ENCODE peak calls at places on chromosome 3, in five cellular contexts. K is H1, O is GM12878, N is NT2/D1, T is HepG2. I is an unnamed sample.
A peak's percentile ranks its signal among the peaks of the same experiment; 100 is the strongest.

GRCh38 chr3:70737656-70738309 is 425.3 kb upstream of the MDFIC2 start:
- DNase-seq in O (no peak), T (peak; percentile 25), N (no peak), K (no peak), I (no peak)

GRCh38 chr3:78737988-78738387 is 1029.8 kb downstream of the ROBO1 start:
- DNase-seq in T (no peak), O (no peak), K (no peak), N (no peak), I (no peak)

GRCh38 chr3:69236808-69237707 is 114.7 kb upstream of the LMOD3 start:
- DNase-seq in T (no peak), N (no peak), K (no peak), O (no peak), I (no peak)

GRCh38 chr3:11480663-11481298 is 162.9 kb downstream of the VGLL4 start:
- DNase-seq in N (peak; percentile 92), O (no peak), T (peak; percentile 59), K (no peak), I (no peak)

GRCh38 chr3:47399531-47400270 is 18.9 kb downstream of the PTPN23 start:
- DNase-seq in O (no peak), T (no peak), N (no peak), K (no peak), I (no peak)

GRCh38 chr3:79871656-79872055 is 103.9 kb upstream of the ROBO1 start:
- DNase-seq in T (no peak), K (no peak), O (no peak), N (no peak), I (no peak)

GRCh38 chr3:122350814-122351418 is 25.9 kb downstream of the CSTA start:
- DNase-seq in O (no peak), K (no peak), N (no peak), T (no peak), I (no peak)

GRCh38 chr3:45182915-45183881 is 37.0 kb upstream of the CDCP1 start:
- DNase-seq in K (no peak), N (no peak), O (no peak), T (peak; percentile 7), I (peak; percentile 31)

GRCh38 chr3:58117561-58118305 is 93.0 kb downstream of the DNASE1L3 start:
- DNase-seq in O (no peak), T (no peak), N (no peak), K (no peak), I (no peak)

GRCh38 chr3:632571-633170 is 436.1 kb downstream of the CHL1 start:
- DNase-seq in K (peak; percentile 51), N (peak; percentile 68), T (peak; percentile 32), O (no peak), I (peak; percentile 43)

GRCh38 chr3:23620044-23620443 is 185.7 kb upstream of the UBE2E1 start:
- DNase-seq in K (no peak), N (no peak), T (no peak), O (no peak), I (no peak)

GRCh38 chr3:114454592-114455251 is 160.9 kb downstream of the TIGIT start:
- DNase-seq in O (no peak), N (no peak), K (no peak), T (no peak), I (peak; percentile 11)

GRCh38 chr3:4979401-4980228 is at the start of gene BHLHE40:
- DNase-seq in K (no peak), N (no peak), T (no peak), O (no peak), I (no peak)

GRCh38 chr3:61053781-61054496 is 197.3 kb downstream of the FHIT start:
- DNase-seq in T (peak; percentile 7), K (no peak), N (no peak), O (no peak), I (no peak)

GRCh38 chr3:34202975-34203374 is 404.5 kb downstream of the PDCD6IP start:
- DNase-seq in K (no peak), T (no peak), O (no peak), N (no peak), I (no peak)

GRCh38 chr3:69126999-69127398 is 4.6 kb upstream of the LMOD3 start:
- DNase-seq in T (no peak), O (no peak), N (no peak), K (no peak), I (no peak)

GRCh38 chr3:197718904-197719303 is 17.8 kb downstream of the RUBCN start:
- DNase-seq in T (peak; percentile 64), K (no peak), O (no peak), N (no peak), I (no peak)
- TF ChIP-seq SUZ12 in T (no peak), K (no peak), O (no peak), N (no peak), I (no peak)

GRCh38 chr3:30700702-30701321 is 94.4 kb downstream of the TGFBR2 start:
- DNase-seq in K (no peak), N (no peak), O (no peak), T (no peak), I (no peak)
- TF ChIP-seq SUZ12 in K (no peak), N (no peak), O (no peak), T (no peak), I (no peak)

DNA sequence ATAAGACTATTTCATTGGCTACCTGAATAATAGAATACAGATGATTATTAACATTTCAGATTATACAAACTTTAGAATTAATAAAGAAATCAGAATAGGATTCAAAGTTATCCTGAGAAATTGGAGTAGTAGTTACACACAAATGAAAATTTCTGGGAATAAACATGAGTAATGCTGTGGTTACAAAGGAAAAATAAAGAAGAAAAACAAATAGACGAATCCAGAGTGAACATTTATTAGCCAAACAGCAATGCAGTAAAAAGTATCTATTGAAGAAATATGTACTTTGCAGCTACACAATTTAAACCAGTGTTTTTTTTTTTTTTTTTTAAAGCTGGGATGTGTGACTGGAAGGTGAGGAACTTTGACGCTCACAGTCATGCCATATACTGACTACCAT is 1159.2 kb downstream of the TUSC7 start:
- DNase-seq in K (no peak), N (no peak), O (no peak), T (no peak), I (no peak)
- TF ChIP-seq SUZ12 in K (no peak), N (no peak), O (no peak), T (no peak), I (no peak)

GRCh38 chr3:111045564-111045963 is 26.1 kb upstream of the NECTIN3 start:
- DNase-seq in N (no peak), T (no peak), K (no peak), O (no peak), I (no peak)
- TF ChIP-seq SUZ12 in N (no peak), T (no peak), K (no peak), O (no peak), I (no peak)